ENCODE peak calls at places on chromosomes 12 and 14, in six cellular contexts. P is CD8-positive, alpha-beta memory T cell; N is tibial nerve; A is T47D; O is PC-3; V is HAP-1. K is an unnamed sample.

GRCh38 chr14:21261824-21262223 is 7.4 kb downstream of the HNRNPC start:
- DNase-seq in P (no peak), N (no peak), A (no peak), O (no peak), V (no peak), K (no peak)

GRCh38 chr12:26810330-26810729 is 22.7 kb downstream of the ITPR2 start:
- DNase-seq in P (no peak), N (peak; percentile 17), A (no peak), O (no peak), V (no peak), K (no peak)

GRCh38 chr12:2137707-2138106 is 84.9 kb downstream of the CACNA1C start:
- DNase-seq in P (no peak), N (no peak), A (no peak), O (no peak), V (no peak), K (no peak)

GRCh38 chr12:90024261-90024660 is 315.6 kb upstream of the ATP2B1 start:
- DNase-seq in P (no peak), N (no peak), A (peak; percentile 73), O (peak; percentile 51), V (no peak), K (no peak)

GRCh38 chr12:27875677-27876076 is 95.6 kb upstream of the MANSC4 start:
- DNase-seq in P (no peak), N (no peak), A (no peak), O (no peak), V (no peak), K (no peak)

GRCh38 chr12:27013606-27014084 is 539 bp downstream of the TM7SF3 start:
- DNase-seq in P (no peak), N (no peak), A (no peak), O (peak; percentile 36), V (no peak), K (no peak)

GRCh38 chr14:81315344-81315743 is 84.8 kb downstream of the STON2 start:
- DNase-seq in P (no peak), N (no peak), A (peak; percentile 46), O (no peak), V (peak; percentile 33), K (peak; percentile 57)

GRCh38 chr12:41067941-41068645 is 120.0 kb upstream of the PDZRN4 start:
- DNase-seq in P (no peak), N (no peak), A (no peak), O (no peak), V (no peak), K (no peak)

GRCh38 chr12:93924367-93924766 is 224.0 kb upstream of the PLXNC1 start:
- DNase-seq in P (no peak), N (no peak), A (no peak), O (no peak), V (no peak), K (no peak)

GRCh38 chr12:57278465-57279453 is 27.8 kb upstream of the STAC3 start:
- DNase-seq in P (no peak), N (no peak), A (no peak), O (no peak), V (no peak), K (no peak)

GRCh38 chr12:86772688-86773087 is 516.5 kb upstream of the MGAT4C start:
- DNase-seq in P (no peak), N (no peak), A (no peak), O (peak; percentile 34), V (no peak), K (no peak)

GRCh38 chr12:14086838-14087237 is 105.4 kb upstream of the GRIN2B start:
- DNase-seq in P (no peak), N (no peak), A (no peak), O (no peak), V (no peak), K (no peak)

GRCh38 chr12:25689996-25690501 is 137.0 kb upstream of the LMNTD1 start:
- DNase-seq in P (no peak), N (peak; percentile 20), A (no peak), O (no peak), V (peak; percentile 10), K (no peak)

GRCh38 chr12:4787965-4788364 is 67.8 kb downstream of the GALNT8 start:
- DNase-seq in P (no peak), N (no peak), A (no peak), O (no peak), V (no peak), K (no peak)

GRCh38 chr12:5494343-5494742 is 62.4 kb downstream of the NTF3 start:
- DNase-seq in P (no peak), N (no peak), A (no peak), O (no peak), V (no peak), K (no peak)

GRCh38 chr14:84323963-84324362 is 1206.0 kb upstream of the FLRT2 start:
- DNase-seq in P (no peak), N (no peak), A (no peak), O (peak; percentile 19), V (no peak), K (no peak)

GRCh38 chr14:65169351-65169750 is 67.0 kb upstream of the MAX start:
- DNase-seq in P (no peak), N (no peak), A (no peak), O (no peak), V (no peak), K (no peak)

GRCh38 chr14:68910540-68910939 is 68.6 kb downstream of the ACTN1 start:
- DNase-seq in P (no peak), N (no peak), A (no peak), O (no peak), V (no peak), K (no peak)

GRCh38 chr12:124636138-124636968 is 68.9 kb upstream of the NCOR2 start:
- DNase-seq in P (peak; percentile 7), N (no peak), A (no peak), O (peak; percentile 89), V (peak; percentile 51), K (no peak)

GRCh38 chr14:96194657-96195431 is 9.8 kb upstream of the BDKRB2 start:
- DNase-seq in P (no peak), N (no peak), A (peak; percentile 40), O (no peak), V (no peak), K (no peak)

GRCh38 chr12:115261691-115262398 is 577.9 kb upstream of the TBX3 start:
- DNase-seq in P (no peak), N (no peak), A (no peak), O (no peak), V (no peak), K (no peak)

GRCh38 chr12:6607751-6608591 is 792 bp upstream of the CHD4 start:
- DNase-seq in P (peak; percentile 60), N (no peak), A (peak; percentile 18), O (peak; percentile 78), V (peak; percentile 81), K (no peak)

GRCh38 chr14:50783542-50783941 is 47.4 kb downstream of the NIN start:
- DNase-seq in P (no peak), N (no peak), A (no peak), O (no peak), V (no peak), K (no peak)

GRCh38 chr14:103401223-103402214 is 16.3 kb downstream of the MARK3 start:
- DNase-seq in P (no peak), N (no peak), A (no peak), O (peak; percentile 40), V (no peak), K (no peak)

GRCh38 chr14:90629471-90629870 is 186.8 kb downstream of the TTC7B start:
- DNase-seq in P (no peak), N (no peak), A (no peak), O (no peak), V (no peak), K (no peak)

GRCh38 chr12:28742791-28743190 is 406.3 kb upstream of the FAR2 start:
- DNase-seq in P (no peak), N (no peak), A (no peak), O (peak; percentile 66), V (no peak), K (no peak)

GRCh38 chr12:47074757-47075156 is 4.7 kb upstream of the PCED1B start:
- DNase-seq in P (no peak), N (no peak), A (no peak), O (no peak), V (no peak), K (no peak)